ENCODE peak calls at places on chromosomes 6 and 20, in four cellular contexts. Y is HuH-7, P is EL, C is NCI-H1105 treated with DMSO at 0.1 percent for 48 hours. V is an unnamed sample.
A peak's percentile ranks its signal among the peaks of the same experiment; 100 is the strongest.

GRCh38 chr6:152635949-152636674 is 1.1 kb downstream of the SYNE1 start:
- DNase-seq in Y (no peak), P (peak; percentile 19), C (no peak), V (peak; percentile 12)

GRCh38 chr6:31143148-31143547 is 4.3 kb upstream of the PSORS1C2 start:
- DNase-seq in Y (no peak), P (peak; percentile 91), C (no peak), V (no peak)

GRCh38 chr20:33733654-33734576 is 2.1 kb downstream of the ZNF341 start:
- DNase-seq in Y (peak; percentile 79), P (peak; percentile 88), C (no peak), V (peak; percentile 60)

GRCh38 chr6:79466222-79466834 is 70.9 kb downstream of the LCA5 start:
- DNase-seq in Y (no peak), P (peak; percentile 19), C (peak; percentile 74), V (no peak)

GRCh38 chr20:15122613-15123012 is 785.2 kb upstream of the FLRT3 start:
- DNase-seq in Y (no peak), P (no peak), C (no peak), V (no peak)

GRCh38 chr6:161066511-161066910 is 74.9 kb downstream of the MAP3K4 start:
- DNase-seq in Y (no peak), P (no peak), C (peak; percentile 81), V (no peak)

GRCh38 chr6:163226836-163227485 is 187.6 kb upstream of the QKI start:
- DNase-seq in Y (no peak), P (peak; percentile 82), C (no peak), V (peak; percentile 74)

GRCh38 chr20:13221673-13222318 is 722 bp downstream of the ISM1 start:
- DNase-seq in Y (peak; percentile 79), P (peak; percentile 56), C (peak; percentile 71), V (peak; percentile 59)